ENCODE peak calls at places on chromosomes 6 and 20, in ten cellular contexts. A is stomach, L is GM23338, W is H1, G is HCT116, B is K562, C is SK-N-SH, N is breast epithelium, U is spleen, V is sigmoid colon. O is an unnamed sample.

GRCh38 chr6:53273356-53273755 is 75.4 kb downstream of the ELOVL5 start:
- DNase-seq in A (no peak), L (peak), W (no peak), G (no peak), B (no peak), C (no peak), N (no peak), U (no peak), V (no peak), O (no peak)

GRCh38 chr20:10447028-10447427 is 11.9 kb downstream of the SLX4IP start:
- DNase-seq in A (peak), L (no peak), W (no peak), G (peak), B (peak), C (peak), N (no peak), U (no peak), V (no peak), O (no peak)

GRCh38 chr6:163349001-163349680 is 65.4 kb upstream of the QKI start:
- DNase-seq in A (no peak), L (no peak), W (no peak), G (no peak), B (no peak), C (no peak), N (no peak), U (no peak), V (peak), O (no peak)

GRCh38 chr20:12083269-12083668 is 165.6 kb downstream of the BTBD3 start:
- DNase-seq in A (no peak), L (no peak), W (no peak), G (no peak), B (no peak), C (no peak), N (no peak), U (no peak), V (no peak), O (no peak)

GRCh38 chr6:122747573-122747972 is 31.9 kb upstream of the FABP7 start:
- DNase-seq in A (no peak), L (no peak), W (no peak), G (no peak), B (no peak), C (no peak), N (no peak), U (no peak), V (no peak), O (no peak)

GRCh38 chr6:105280033-105280432 is 100.2 kb upstream of the POPDC3 start:
- DNase-seq in A (peak), L (no peak), W (no peak), G (no peak), B (no peak), C (no peak), N (no peak), U (no peak), V (no peak), O (no peak)

GRCh38 chr6:36028088-36028886 is 679 bp downstream of the MAPK14 start:
- DNase-seq in A (peak), L (peak), W (peak), G (no peak), B (peak), C (peak), N (no peak), U (peak), V (peak), O (peak)

GRCh38 chr6:131733376-131734016 is 22.7 kb upstream of the CTAGE9 start:
- DNase-seq in A (no peak), L (no peak), W (no peak), G (no peak), B (no peak), C (no peak), N (no peak), U (no peak), V (no peak), O (no peak)

GRCh38 chr6:155493694-155494143 is 38.1 kb upstream of the NOX3 start:
- DNase-seq in A (peak), L (peak), W (no peak), G (peak), B (no peak), C (no peak), N (no peak), U (no peak), V (peak), O (peak)

GRCh38 chr20:43037605-43038309 is 151.9 kb downstream of the PTPRT start:
- DNase-seq in A (no peak), L (no peak), W (no peak), G (no peak), B (no peak), C (no peak), N (no peak), U (no peak), V (no peak), O (no peak)

GRCh38 chr6:39451831-39452230 is 129.3 kb upstream of the KCNK16 start:
- DNase-seq in A (no peak), L (peak), W (peak), G (peak), B (peak), C (no peak), N (no peak), U (no peak), V (no peak), O (no peak)

GRCh38 chr20:11676618-11677289 is 240.9 kb upstream of the BTBD3 start:
- DNase-seq in A (no peak), L (peak), W (peak), G (peak), B (peak), C (peak), N (no peak), U (no peak), V (no peak), O (no peak)

GRCh38 chr20:846894-847278 is 13.4 kb downstream of the FAM110A start:
- DNase-seq in A (no peak), L (no peak), W (no peak), G (no peak), B (no peak), C (no peak), N (no peak), U (peak), V (no peak), O (no peak)

GRCh38 chr20:10652660-10653191 is 21.1 kb downstream of the JAG1 start:
- DNase-seq in A (no peak), L (no peak), W (no peak), G (no peak), B (no peak), C (no peak), N (no peak), U (no peak), V (peak), O (no peak)

GRCh38 chr6:53433617-53434285 is 85.0 kb upstream of the ELOVL5 start:
- DNase-seq in A (no peak), L (no peak), W (no peak), G (no peak), B (no peak), C (no peak), N (no peak), U (no peak), V (no peak), O (peak)

GRCh38 chr20:52598306-52598705 is 373.9 kb upstream of the TSHZ2 start:
- DNase-seq in A (no peak), L (no peak), W (no peak), G (no peak), B (no peak), C (no peak), N (no peak), U (no peak), V (no peak), O (no peak)

GRCh38 chr6:152265651-152266050 is 371.5 kb downstream of the SYNE1 start:
- DNase-seq in A (no peak), L (no peak), W (no peak), G (no peak), B (no peak), C (no peak), N (no peak), U (no peak), V (no peak), O (no peak)

GRCh38 chr20:48189177-48189576 is 403.9 kb upstream of the SULF2 start:
- DNase-seq in A (no peak), L (peak), W (no peak), G (peak), B (no peak), C (no peak), N (no peak), U (no peak), V (no peak), O (peak)

GRCh38 chr20:62145688-62146018 is 2.1 kb downstream of the SS18L1 start:
- DNase-seq in A (no peak), L (no peak), W (no peak), G (no peak), B (no peak), C (no peak), N (no peak), U (no peak), V (no peak), O (no peak)

GRCh38 chr6:105601541-105602174 is 198.8 kb upstream of the PREP start:
- DNase-seq in A (peak), L (no peak), W (no peak), G (no peak), B (peak), C (no peak), N (peak), U (no peak), V (peak), O (peak)

GRCh38 chr20:44646641-44647274 is 4.7 kb downstream of the ADA start:
- DNase-seq in A (no peak), L (no peak), W (no peak), G (no peak), B (no peak), C (no peak), N (no peak), U (no peak), V (no peak), O (no peak)

GRCh38 chr6:3825851-3826581 is 23.2 kb upstream of the FAM50B start:
- DNase-seq in A (peak), L (no peak), W (no peak), G (peak), B (no peak), C (peak), N (peak), U (peak), V (peak), O (peak)

GRCh38 chr6:37155394-37156312 is 14.3 kb upstream of the PIM1 start:
- DNase-seq in A (peak), L (no peak), W (no peak), G (no peak), B (peak), C (no peak), N (no peak), U (peak), V (no peak), O (no peak)

GRCh38 chr20:17558154-17558940 is 11.5 kb upstream of the DSTN start:
- DNase-seq in A (peak), L (peak), W (peak), G (peak), B (peak), C (no peak), N (no peak), U (no peak), V (peak), O (peak)

GRCh38 chr20:53872081-53872541 is 198.3 kb downstream of the BCAS1 start:
- DNase-seq in A (no peak), L (no peak), W (no peak), G (no peak), B (no peak), C (no peak), N (no peak), U (no peak), V (no peak), O (no peak)

GRCh38 chr20:219290-220115 is 7.6 kb upstream of the DEFB129 start:
- DNase-seq in A (no peak), L (peak), W (no peak), G (peak), B (peak), C (peak), N (no peak), U (no peak), V (no peak), O (no peak)

GRCh38 chr20:48727226-48727625 is 100.6 kb downstream of the PREX1 start:
- DNase-seq in A (no peak), L (no peak), W (no peak), G (no peak), B (no peak), C (no peak), N (no peak), U (no peak), V (no peak), O (no peak)

GRCh38 chr20:31788578-31788977 is 30.6 kb upstream of the MYLK2 start:
- DNase-seq in A (no peak), L (peak), W (no peak), G (no peak), B (no peak), C (no peak), N (no peak), U (no peak), V (no peak), O (no peak)
- TF ChIP-seq CTCF in A (no peak), L (peak), W (peak), G (no peak), B (no peak), C (peak), N (no peak), U (no peak), V (no peak), O (no peak)

GRCh38 chr6:6515691-6516607 is 72.6 kb upstream of the LY86 start:
- DNase-seq in A (no peak), L (no peak), W (no peak), G (no peak), B (no peak), C (no peak), N (no peak), U (no peak), V (no peak), O (no peak)
- TF ChIP-seq POLR2AphosphoS5 in A (no peak), L (no peak), W (no peak), G (no peak), B (no peak), C (no peak), N (no peak), U (no peak), V (no peak), O (no peak)

DNA sequence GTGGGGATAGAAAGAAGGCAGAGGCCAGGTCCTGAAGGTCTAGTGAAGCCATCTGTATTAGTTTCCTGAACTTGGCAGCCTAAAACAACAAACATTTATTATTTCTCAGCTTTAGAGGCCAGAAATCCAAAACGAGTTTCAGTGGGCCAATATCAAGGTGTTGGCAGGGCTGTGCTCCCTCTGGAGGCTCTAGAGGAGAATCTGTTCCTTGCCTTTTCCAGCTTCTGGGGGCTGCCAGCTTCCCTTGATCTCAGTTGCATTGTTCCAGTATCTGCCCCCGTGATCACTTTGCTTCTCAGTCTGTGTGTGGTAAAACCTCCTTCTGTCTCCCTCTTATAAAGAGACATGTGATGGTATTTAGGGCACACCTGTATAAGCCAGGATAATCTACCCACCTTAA is 82.4 kb downstream of the MAFB start:
- DNase-seq in A (no peak), L (peak), W (no peak), G (no peak), B (no peak), C (no peak), N (no peak), U (no peak), V (no peak), O (no peak)
- TF ChIP-seq CTCF in A (no peak), L (peak), W (peak), G (no peak), B (no peak), C (no peak), N (no peak), U (no peak), V (no peak), O (no peak)

DNA sequence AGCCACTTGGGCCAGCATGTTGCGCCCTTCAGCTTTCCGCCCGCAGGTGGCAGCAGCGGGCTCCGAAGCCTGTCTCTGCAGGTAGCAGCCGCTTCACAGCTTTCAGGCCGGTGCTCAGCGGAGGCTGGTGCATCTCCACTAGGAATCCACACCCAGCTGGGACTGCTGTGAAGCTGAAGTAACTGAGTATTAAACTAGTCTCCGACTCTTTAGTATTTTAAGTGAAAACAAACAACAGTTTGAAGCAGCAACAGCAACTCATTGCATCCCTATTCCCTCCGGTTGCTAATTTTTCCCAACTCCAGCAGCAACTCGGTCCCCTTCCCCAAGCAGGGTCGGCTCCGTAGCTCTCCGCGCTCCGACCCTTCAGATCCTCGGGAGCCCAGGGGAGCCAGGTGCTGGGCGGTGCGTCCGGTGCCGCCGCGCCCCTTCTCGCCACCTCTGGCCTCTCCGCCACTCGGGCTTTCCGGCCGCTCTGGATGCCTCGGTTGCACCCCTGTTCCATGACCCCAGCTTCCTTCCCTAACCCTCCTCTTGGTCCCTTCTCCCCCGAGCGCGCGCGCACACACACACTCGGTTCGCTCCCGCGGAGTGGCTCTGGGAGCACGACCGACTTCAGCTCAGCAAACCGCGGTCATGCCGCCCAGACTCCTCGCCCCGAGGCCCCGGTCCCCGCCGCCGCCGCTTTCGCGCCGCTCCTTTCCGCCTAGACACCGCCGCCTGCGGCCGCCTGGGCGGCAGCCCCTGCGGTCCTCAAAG is 789 bp upstream of the NKAIN2 start:
- DNase-seq in A (peak), L (peak), W (peak), G (peak), B (peak), C (peak), N (peak), U (peak), V (peak), O (peak)
- TF ChIP-seq POLR2AphosphoS5 in A (no peak), L (peak), W (no peak), G (no peak), B (no peak), C (no peak), N (no peak), U (no peak), V (no peak), O (no peak)

GRCh38 chr20:57047281-57048026 is 219.0 kb downstream of the BMP7 start:
- DNase-seq in A (no peak), L (no peak), W (no peak), G (no peak), B (peak), C (no peak), N (peak), U (no peak), V (peak), O (peak)
- TF ChIP-seq CTCF in A (no peak), L (no peak), W (no peak), G (no peak), B (peak), C (peak), N (peak), U (no peak), V (no peak), O (peak)

GRCh38 chr6:90149280-90149679 is 147.4 kb downstream of the BACH2 start:
- DNase-seq in A (no peak), L (no peak), W (no peak), G (no peak), B (no peak), C (no peak), N (no peak), U (no peak), V (no peak), O (no peak)

GRCh38 chr6:90151827-90152449 is 144.7 kb downstream of the BACH2 start:
- DNase-seq in A (no peak), L (no peak), W (no peak), G (no peak), B (no peak), C (no peak), N (no peak), U (no peak), V (no peak), O (no peak)

GRCh38 chr6:90146914-90147668 is 149.6 kb downstream of the BACH2 start:
- DNase-seq in A (no peak), L (no peak), W (no peak), G (no peak), B (no peak), C (peak), N (no peak), U (no peak), V (no peak), O (no peak)

GRCh38 chr6:90146024-90146423 is 150.6 kb downstream of the BACH2 start:
- DNase-seq in A (no peak), L (no peak), W (no peak), G (no peak), B (no peak), C (no peak), N (no peak), U (no peak), V (no peak), O (no peak)

DNA sequence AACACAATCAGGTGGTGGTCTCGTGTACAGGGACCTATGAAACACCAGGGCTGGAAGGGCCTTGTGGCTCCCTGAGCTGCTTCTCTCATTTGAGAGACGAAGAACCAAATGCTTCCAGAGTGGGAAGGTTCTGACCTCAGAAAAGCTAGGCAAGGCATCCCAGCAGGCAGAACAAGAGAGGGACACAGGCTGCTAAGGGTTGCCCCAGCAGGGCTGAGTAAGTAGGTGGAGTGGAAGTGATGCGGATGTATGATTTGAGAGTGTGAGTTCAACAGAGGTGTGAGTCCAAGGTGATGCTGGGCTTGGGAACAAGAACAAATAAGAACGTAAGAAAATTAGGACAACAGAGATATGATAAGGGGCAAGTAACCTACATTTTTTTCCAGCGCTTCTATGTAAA is 147.8 kb downstream of the BACH2 start:
- DNase-seq in A (no peak), L (no peak), W (no peak), G (no peak), B (no peak), C (no peak), N (no peak), U (no peak), V (no peak), O (no peak)
- TF ChIP-seq POLR2AphosphoS5 in A (no peak), L (no peak), W (no peak), G (no peak), B (no peak), C (no peak), N (no peak), U (no peak), V (no peak), O (no peak)